ENCODE peak calls at places on chromosome 20, in six cellular contexts. J is PC-9, D is breast epithelium, W is heart right ventricle, V is psoas muscle, Z is H1. M is an unnamed sample.

GRCh38 chr20:55580475-55580874 is 424.8 kb downstream of the CBLN4 start:
- DNase-seq in J (no peak), D (no peak), W (no peak), V (no peak), Z (no peak), M (no peak)

GRCh38 chr20:3710703-3711417 is 1.5 kb downstream of the SIGLEC1 start:
- DNase-seq in J (peak; percentile 70), D (peak; percentile 70), W (peak; percentile 76), V (peak; percentile 86), Z (peak; percentile 33), M (peak; percentile 60)

GRCh38 chr20:9490171-9490570 is 24.2 kb upstream of the LAMP5 start:
- DNase-seq in J (no peak), D (no peak), W (no peak), V (no peak), Z (no peak), M (no peak)

GRCh38 chr20:46406200-46406985 is at the start of gene ELMO2:
- DNase-seq in J (peak; percentile 96), D (peak; percentile 96), W (peak; percentile 99), V (peak; percentile 97), Z (peak; percentile 87), M (peak; percentile 99)

GRCh38 chr20:63138855-63139341 is 77.0 kb downstream of the YTHDF1 start:
- DNase-seq in J (no peak), D (no peak), W (no peak), V (peak; percentile 14), Z (no peak), M (no peak)

GRCh38 chr20:63819224-63819917 is 11.7 kb downstream of the ZBTB46 start:
- DNase-seq in J (no peak), D (no peak), W (no peak), V (no peak), Z (no peak), M (peak; percentile 58)

GRCh38 chr20:57560554-57561355 is at the start of gene PCK1:
- DNase-seq in J (no peak), D (no peak), W (peak; percentile 59), V (peak; percentile 71), Z (no peak), M (peak; percentile 55)

GRCh38 chr20:21767739-21768223 is 62.3 kb downstream of the PAX1 start:
- DNase-seq in J (peak; percentile 21), D (peak; percentile 55), W (no peak), V (no peak), Z (peak; percentile 34), M (no peak)

GRCh38 chr20:62822239-62822787 is 5.5 kb downstream of the COL9A3 start:
- DNase-seq in J (no peak), D (no peak), W (no peak), V (no peak), Z (no peak), M (no peak)

GRCh38 chr20:54980321-54980960 is 505.0 kb downstream of the DOK5 start:
- DNase-seq in J (no peak), D (no peak), W (no peak), V (no peak), Z (no peak), M (peak; percentile 61)

GRCh38 chr20:21513181-21513663 is 642 bp downstream of the NKX2-2 start:
- DNase-seq in J (no peak), D (no peak), W (no peak), V (no peak), Z (no peak), M (no peak)

GRCh38 chr20:23541330-23541729 is 27.0 kb downstream of the CST9L start:
- DNase-seq in J (no peak), D (no peak), W (no peak), V (no peak), Z (no peak), M (no peak)

DNA sequence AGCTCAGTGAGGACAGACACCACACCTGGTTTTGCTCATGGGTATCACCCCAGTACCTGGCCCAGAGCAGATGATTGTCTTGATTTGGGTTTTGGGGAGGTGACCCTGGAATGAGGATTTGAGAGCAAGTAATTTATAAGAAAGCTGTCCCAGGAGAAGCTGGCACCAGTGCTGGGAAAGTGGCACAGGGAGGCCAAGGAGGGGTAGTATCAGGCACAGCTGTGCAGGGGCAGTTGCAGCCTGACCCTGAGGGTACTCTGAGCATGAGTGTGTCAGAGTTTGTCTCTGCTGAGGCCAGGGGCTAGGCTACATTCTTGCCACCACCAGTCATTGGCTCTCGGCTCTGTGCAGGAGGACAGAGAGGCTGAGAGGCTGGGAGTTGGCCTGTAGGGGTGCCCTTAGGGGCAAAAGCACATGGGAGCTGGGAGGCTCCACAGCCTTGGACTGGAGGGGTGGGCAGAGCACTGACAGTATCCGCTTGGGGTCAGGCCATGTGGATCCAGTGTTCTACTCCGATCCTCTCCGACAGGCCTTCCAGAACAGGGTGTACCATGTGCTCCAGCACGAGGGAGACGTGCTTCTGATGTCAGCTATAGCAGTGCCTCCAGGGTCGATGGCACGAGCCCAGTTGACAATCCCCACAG is 121.3 kb downstream of the PHACTR3 start:
- DNase-seq in J (no peak), D (no peak), W (no peak), V (no peak), Z (no peak), M (no peak)
- H3K4me1 ChIP-seq in J (no peaks in the 10 kb centered on the region), D (no peaks in the 10 kb centered on the region), W (no peaks in the 10 kb centered on the region), V (no peaks in the 10 kb centered on the region), Z (no peaks in the 10 kb centered on the region), M (no peaks in the 10 kb centered on the region)

DNA sequence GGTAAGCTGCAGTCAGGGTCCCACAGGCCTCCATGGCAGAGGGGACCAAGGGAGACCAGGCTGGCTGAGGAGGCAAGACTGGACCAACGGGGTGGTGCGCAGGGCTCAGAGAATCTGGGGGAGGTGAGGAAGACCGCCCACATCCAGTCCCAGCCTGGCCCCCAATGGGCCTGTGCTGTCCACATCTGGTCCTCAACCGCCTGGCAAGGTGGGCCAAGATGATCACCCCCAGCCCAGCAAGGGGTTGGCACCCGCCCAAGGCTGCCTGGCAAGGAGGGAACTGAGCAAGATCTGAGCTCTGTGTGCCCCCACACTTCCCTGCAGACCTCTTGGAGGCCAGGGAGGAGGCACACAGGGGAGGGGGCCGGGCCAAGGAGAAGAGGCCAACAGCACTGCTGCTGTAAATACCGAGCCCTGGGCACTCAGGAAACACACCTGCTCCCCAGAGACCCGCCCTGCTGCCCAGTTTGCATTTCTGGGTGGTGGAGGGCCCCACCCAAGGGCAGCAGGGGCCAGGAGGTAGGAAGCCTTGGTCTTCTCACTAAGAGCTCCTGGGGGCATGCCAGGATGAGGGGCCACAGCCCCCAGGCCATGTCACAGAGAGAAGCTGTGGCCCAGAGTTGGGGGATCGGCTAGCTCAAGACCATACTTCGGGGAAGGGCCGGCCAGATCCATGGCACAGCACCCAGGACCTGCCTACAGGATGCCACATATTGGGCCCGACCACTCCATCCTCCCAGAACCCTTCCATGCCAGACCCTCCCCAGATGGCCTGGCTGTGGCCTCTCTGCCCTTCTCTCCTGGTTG is 109.6 kb downstream of the ASXL1 start:
- DNase-seq in J (no peak), D (no peak), W (no peak), V (peak; percentile 48), Z (no peak), M (no peak)
- H3K4me1 ChIP-seq in J (peaks cover 7% of the 10 kb centered on the region), D (peaks cover 27% of the 10 kb centered on the region), W (peaks cover 82% of the 10 kb centered on the region), V (no peaks in the 10 kb centered on the region), Z (peaks cover 34% of the 10 kb centered on the region), M (no peaks in the 10 kb centered on the region)

DNA sequence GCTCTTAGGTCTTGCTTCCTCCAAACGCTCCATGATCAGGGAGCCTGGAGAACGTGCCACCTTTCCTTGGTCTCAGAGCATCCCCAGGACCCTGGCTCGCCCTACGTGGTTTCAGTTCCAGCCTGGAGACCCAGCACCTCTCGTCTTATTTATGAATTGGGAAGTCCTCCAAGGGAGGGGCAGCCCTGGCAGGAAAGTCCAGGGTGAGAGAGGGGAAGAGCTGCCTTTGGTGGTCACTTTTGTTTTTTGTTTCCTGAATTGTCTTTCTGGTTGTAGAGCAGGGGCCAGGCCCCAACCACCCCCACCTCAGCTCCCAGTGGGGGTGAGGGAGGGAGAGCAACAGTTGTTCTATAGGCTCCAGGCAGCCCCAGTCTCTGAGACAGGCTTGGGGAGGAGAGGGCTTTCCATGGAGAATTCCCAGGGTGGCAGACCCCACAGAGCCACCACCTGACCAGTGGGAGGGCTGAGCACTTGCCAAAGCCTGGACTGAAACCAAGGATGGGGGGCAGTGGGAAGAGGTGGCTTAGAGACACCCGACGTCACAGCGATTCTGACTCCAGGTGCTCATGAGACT is 88.8 kb downstream of the PRND start:
- DNase-seq in J (no peak), D (no peak), W (no peak), V (no peak), Z (no peak), M (no peak)
- H3K4me1 ChIP-seq in J (no peaks in the 10 kb centered on the region), D (no peaks in the 10 kb centered on the region), W (peaks cover 61% of the 10 kb centered on the region), V (no peaks in the 10 kb centered on the region), Z (peaks cover 7% of the 10 kb centered on the region), M (no peaks in the 10 kb centered on the region)

DNA sequence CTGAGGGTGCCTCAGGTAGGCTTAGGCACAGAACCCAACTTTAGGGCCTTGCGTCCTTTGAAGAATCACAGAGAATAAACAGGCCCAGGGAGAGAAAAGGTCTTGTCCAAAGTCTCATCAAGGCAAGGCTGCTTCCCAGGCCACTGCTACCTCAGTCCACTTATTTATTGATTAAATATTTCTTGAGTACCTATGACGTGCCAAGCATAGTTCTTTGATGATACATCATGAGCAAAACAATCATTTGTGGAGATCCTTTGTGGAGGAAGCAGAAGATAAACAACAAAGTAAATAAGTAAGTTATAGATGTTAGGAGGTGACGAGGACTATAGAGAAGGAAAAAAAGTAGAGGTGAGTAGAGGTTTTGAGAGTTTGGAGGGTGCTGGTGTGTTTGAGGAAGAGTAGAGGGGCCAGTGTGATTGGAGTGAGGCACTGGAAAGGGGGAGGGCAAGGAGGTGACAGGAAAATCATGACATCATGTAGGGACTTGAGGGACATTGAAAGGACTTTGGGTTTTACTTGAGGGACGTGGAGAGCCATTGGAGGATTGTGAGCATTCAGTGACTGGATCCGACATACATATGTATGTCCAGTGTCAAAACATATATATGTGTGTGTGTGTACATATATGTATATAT is 14.1 kb upstream of the CHMP4B start:
- DNase-seq in J (no peak), D (no peak), W (no peak), V (no peak), Z (no peak), M (no peak)
- H3K4me1 ChIP-seq in J (peaks cover 52% of the 10 kb centered on the region), D (no peaks in the 10 kb centered on the region), W (peaks cover 28% of the 10 kb centered on the region), V (peaks cover 8% of the 10 kb centered on the region), Z (peaks cover 7% of the 10 kb centered on the region), M (no peaks in the 10 kb centered on the region)

GRCh38 chr20:51447765-51448148 is 94.8 kb downstream of the NFATC2 start:
- DNase-seq in J (no peak), D (no peak), W (no peak), V (no peak), Z (no peak), M (no peak)

GRCh38 chr20:51445591-51445990 is 96.9 kb downstream of the NFATC2 start:
- DNase-seq in J (no peak), D (no peak), W (no peak), V (no peak), Z (no peak), M (no peak)

GRCh38 chr20:51446230-51446629 is 96.3 kb downstream of the NFATC2 start:
- DNase-seq in J (no peak), D (no peak), W (no peak), V (no peak), Z (no peak), M (no peak)

GRCh38 chr20:51446656-51447055 is 95.9 kb downstream of the NFATC2 start:
- DNase-seq in J (peak; percentile 62), D (no peak), W (no peak), V (no peak), Z (no peak), M (peak; percentile 75)

GRCh38 chr20:51447097-51447764 is 95.3 kb downstream of the NFATC2 start:
- DNase-seq in J (peak; percentile 78), D (peak; percentile 74), W (peak; percentile 66), V (peak; percentile 79), Z (no peak), M (peak; percentile 81)
- H3K4me1 ChIP-seq in J (peaks cover 28% of the 10 kb centered on the region), D (peaks cover 8% of the 10 kb centered on the region), W (peaks cover 40% of the 10 kb centered on the region), V (peaks cover 38% of the 10 kb centered on the region), Z (no peaks in the 10 kb centered on the region), M (peaks cover 25% of the 10 kb centered on the region)

M was measured in SJCRH30.